ENCODE peak calls at places on chromosome 3, in five cellular contexts. E is hepatocyte, R is foreskin keratinocyte, T is tibial nerve, N is GM23338. B is an unnamed sample.

GRCh38 chr3:171461087-171461917 is 1.1 kb upstream of the TNIK start:
- DNase-seq in E (peak; percentile 42), R (peak; percentile 34), T (no peak), N (no peak), B (peak; percentile 67)

GRCh38 chr3:49625971-49626640 is 48.0 kb upstream of the APEH start:
- DNase-seq in E (no peak), R (no peak), T (no peak), N (no peak), B (no peak)

GRCh38 chr3:194204036-194204792 is 68.3 kb downstream of the HES1 start:
- DNase-seq in E (peak; percentile 42), R (no peak), T (no peak), N (peak; percentile 57), B (peak; percentile 33)

GRCh38 chr3:124783696-124784095 is 53.4 kb downstream of the UMPS start:
- DNase-seq in E (no peak), R (no peak), T (no peak), N (no peak), B (no peak)

GRCh38 chr3:98980915-98981596 is 79.6 kb upstream of the DCBLD2 start:
- DNase-seq in E (no peak), R (peak; percentile 53), T (no peak), N (no peak), B (no peak)

GRCh38 chr3:137988982-137989381 is 21.0 kb upstream of the CLDN18 start:
- DNase-seq in E (peak; percentile 61), R (no peak), T (no peak), N (no peak), B (no peak)

GRCh38 chr3:157872902-157873301 is 233.3 kb downstream of the SHOX2 start:
- DNase-seq in E (peak; percentile 6), R (no peak), T (no peak), N (no peak), B (no peak)

GRCh38 chr3:177015881-177016280 is 181.4 kb downstream of the TBL1XR1 start:
- DNase-seq in E (no peak), R (no peak), T (no peak), N (peak; percentile 14), B (no peak)

GRCh38 chr3:146325170-146325569 is 74.3 kb upstream of the PLSCR4 start:
- DNase-seq in E (no peak), R (no peak), T (no peak), N (no peak), B (no peak)

GRCh38 chr3:108388136-108389132 is 92.1 kb downstream of the HHLA2 start:
- DNase-seq in E (no peak), R (no peak), T (no peak), N (no peak), B (no peak)

GRCh38 chr3:59968510-59968909 is 918.7 kb upstream of the CFAP20DC start:
- DNase-seq in E (no peak), R (no peak), T (no peak), N (peak; percentile 9), B (no peak)

DNA sequence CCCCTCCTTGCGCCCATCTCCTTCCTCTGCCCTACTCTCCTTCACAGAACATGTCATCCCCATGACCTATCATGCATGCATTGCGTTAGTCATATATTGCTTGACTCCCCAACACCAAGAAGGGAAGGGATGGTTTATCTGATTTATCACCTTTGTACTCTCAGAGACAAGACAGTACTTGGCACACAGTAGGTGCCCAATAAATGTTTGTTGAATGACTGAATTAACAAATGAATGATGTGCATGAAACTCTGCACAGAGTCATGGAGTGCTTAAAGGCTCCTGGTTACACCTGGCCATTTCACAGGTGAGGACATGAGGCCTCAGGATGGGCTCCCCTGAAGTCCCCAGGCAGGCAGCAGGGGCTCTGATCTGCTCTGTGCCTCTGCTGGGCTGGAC is 59.6 kb downstream of the IQSEC1 start:
- DNase-seq in E (no peak), R (no peak), T (no peak), N (no peak), B (no peak)
- H3K27ac ChIP-seq in E (no peak overlapping the region), R (no peak overlapping the region), T (no peak overlapping the region), N (no peak overlapping the region), B (no peak overlapping the region)

GRCh38 chr3:149284034-149284433 is 49.4 kb downstream of the TM4SF18 start:
- DNase-seq in E (no peak), R (no peak), T (no peak), N (no peak), B (no peak)
- H3K27ac ChIP-seq in E (no peak overlapping the region), R (no peak overlapping the region), T (no peak overlapping the region), N (no peak overlapping the region), B (no peak overlapping the region)

GRCh38 chr3:183328164-183328563 is 75.1 kb downstream of the B3GNT5 start:
- DNase-seq in E (no peak), R (no peak), T (no peak), N (no peak), B (no peak)
- H3K27ac ChIP-seq in E (no peak overlapping the region), R (peak overlapping the region; percentile 5), T (no peak overlapping the region), N (peak overlapping the region; percentile 13), B (no peak overlapping the region)

DNA sequence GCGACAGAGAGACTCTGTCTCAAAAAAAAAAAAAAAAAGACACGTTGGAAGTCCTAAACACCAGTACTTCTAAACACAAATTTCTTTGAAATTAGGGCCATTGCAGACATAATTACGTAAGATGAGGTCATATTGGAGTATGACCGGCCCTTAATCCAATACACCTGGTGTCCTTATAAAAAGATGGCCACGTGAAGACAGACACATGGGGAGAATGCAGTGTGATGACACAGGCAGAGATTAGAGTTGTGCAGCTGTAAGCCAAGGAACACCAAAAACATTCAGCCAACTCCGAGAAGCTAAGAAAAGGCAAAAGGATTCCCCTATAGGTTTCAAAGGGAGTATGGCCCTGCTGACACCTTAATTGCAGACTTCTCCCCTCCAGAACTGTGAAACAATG is 379.0 kb upstream of the PDZRN3 start:
- DNase-seq in E (no peak), R (no peak), T (no peak), N (no peak), B (no peak)
- H3K27ac ChIP-seq in E (no peak overlapping the region), R (no peak overlapping the region), T (no peak overlapping the region), N (no peak overlapping the region), B (no peak overlapping the region)

GRCh38 chr3:103393395-103394186 is 958.8 kb downstream of the ZPLD1 start:
- DNase-seq in E (no peak), R (no peak), T (no peak), N (no peak), B (no peak)

GRCh38 chr3:103385991-103386390 is 951.2 kb downstream of the ZPLD1 start:
- DNase-seq in E (no peak), R (no peak), T (no peak), N (no peak), B (no peak)

GRCh38 chr3:103389356-103389755 is 954.5 kb downstream of the ZPLD1 start:
- DNase-seq in E (no peak), R (no peak), T (no peak), N (no peak), B (no peak)

GRCh38 chr3:103388214-103388613 is 953.4 kb downstream of the ZPLD1 start:
- DNase-seq in E (no peak), R (no peak), T (no peak), N (no peak), B (no peak)
- H3K27ac ChIP-seq in E (no peak overlapping the region), R (no peak overlapping the region), T (no peak overlapping the region), N (no peak overlapping the region), B (no peak overlapping the region)